ENCODE peak calls at places on chromosome 18, in four cellular contexts. I, F, J and E are unnamed samples.

GRCh38 chr18:63198868-63199742 is 120.5 kb downstream of the BCL2 start:
- DNase-seq in I (no peak), F (no peak), J (no peak), E (no peak)

GRCh38 chr18:55351220-55351619 is 236.8 kb downstream of the TCF4 start:
- DNase-seq in I (no peak), F (no peak), J (no peak), E (no peak)

GRCh38 chr18:10490401-10491289 is 35.2 kb upstream of the NAPG start:
- DNase-seq in I (peak; percentile 58), F (peak; percentile 77), J (no peak), E (no peak)

GRCh38 chr18:10074122-10074521 is 160.3 kb downstream of the VAPA start:
- DNase-seq in I (no peak), F (no peak), J (no peak), E (no peak)

GRCh38 chr18:10378688-10379465 is 75.6 kb upstream of the APCDD1 start:
- DNase-seq in I (no peak), F (no peak), J (no peak), E (no peak)

GRCh38 chr18:63298393-63299015 is 21.1 kb downstream of the BCL2 start:
- DNase-seq in I (no peak), F (no peak), J (no peak), E (no peak)

GRCh38 chr18:55328301-55328700 is 259.7 kb downstream of the TCF4 start:
- DNase-seq in I (no peak), F (no peak), J (no peak), E (no peak)

GRCh38 chr18:45554070-45554767 is 61.1 kb upstream of the SLC14A2 start:
- DNase-seq in I (no peak), F (no peak), J (no peak), E (peak; percentile 10)

GRCh38 chr18:44791520-44791919 is 110.8 kb downstream of the SETBP1 start:
- DNase-seq in I (no peak), F (no peak), J (no peak), E (no peak)

GRCh38 chr18:68507781-68508180 is 207.1 kb downstream of the TMX3 start:
- DNase-seq in I (no peak), F (no peak), J (no peak), E (no peak)

GRCh38 chr18:27136208-27136535 is 48.9 kb downstream of the CHST9 start:
- DNase-seq in I (no peak), F (peak; percentile 86), J (no peak), E (no peak)

GRCh38 chr18:54949588-54949987 is 9.7 kb downstream of the CCDC68 start:
- DNase-seq in I (no peak), F (no peak), J (no peak), E (no peak)

GRCh38 chr18:70998490-70998889 is 709.6 kb downstream of the SOCS6 start:
- DNase-seq in I (no peak), F (no peak), J (no peak), E (no peak)

GRCh38 chr18:456361-456821 is 44.1 kb downstream of the COLEC12 start:
- DNase-seq in I (no peak), F (no peak), J (no peak), E (no peak)

GRCh38 chr18:9834551-9834950 is 51.2 kb upstream of the TXNDC2 start:
- DNase-seq in I (no peak), F (no peak), J (no peak), E (no peak)

GRCh38 chr18:9577361-9577760 is 37.0 kb downstream of the PPP4R1 start:
- DNase-seq in I (no peak), F (no peak), J (no peak), E (no peak)

GRCh38 chr18:7273301-7273911 is 42.5 kb downstream of the LRRC30 start:
- DNase-seq in I (no peak), F (no peak), J (no peak), E (no peak)

GRCh38 chr18:23618862-23619387 is 32.6 kb upstream of the NPC1 start:
- DNase-seq in I (peak; percentile 27), F (peak; percentile 65), J (peak; percentile 82), E (no peak)

GRCh38 chr18:64720781-64721464 is 572.0 kb upstream of the LINC00305 start:
- DNase-seq in I (no peak), F (peak; percentile 21), J (no peak), E (no peak)

GRCh38 chr18:4353853-4354418 is 101.2 kb downstream of the DLGAP1 start:
- DNase-seq in I (no peak), F (no peak), J (no peak), E (no peak)

GRCh38 chr18:49237031-49237430 is 223.4 kb downstream of the DYM start:
- DNase-seq in I (no peak), F (no peak), J (no peak), E (no peak)

GRCh38 chr18:24837065-24837464 is 376.6 kb downstream of the HRH4 start:
- DNase-seq in I (no peak), F (no peak), J (no peak), E (no peak)

GRCh38 chr18:55124078-55124477 is 164.8 kb upstream of the CCDC68 start:
- DNase-seq in I (no peak), F (no peak), J (no peak), E (no peak)

GRCh38 chr18:48027401-48027931 is 97.0 kb upstream of the SMAD2 start:
- DNase-seq in I (no peak), F (no peak), J (no peak), E (no peak)

GRCh38 chr18:23690505-23691068 is 1.3 kb downstream of the LAMA3 start:
- DNase-seq in I (no peak), F (no peak), J (no peak), E (peak; percentile 41)

GRCh38 chr18:79378416-79379250 is 17.1 kb upstream of the NFATC1 start:
- DNase-seq in I (peak; percentile 26), F (no peak), J (peak; percentile 66), E (peak; percentile 67)

DNA sequence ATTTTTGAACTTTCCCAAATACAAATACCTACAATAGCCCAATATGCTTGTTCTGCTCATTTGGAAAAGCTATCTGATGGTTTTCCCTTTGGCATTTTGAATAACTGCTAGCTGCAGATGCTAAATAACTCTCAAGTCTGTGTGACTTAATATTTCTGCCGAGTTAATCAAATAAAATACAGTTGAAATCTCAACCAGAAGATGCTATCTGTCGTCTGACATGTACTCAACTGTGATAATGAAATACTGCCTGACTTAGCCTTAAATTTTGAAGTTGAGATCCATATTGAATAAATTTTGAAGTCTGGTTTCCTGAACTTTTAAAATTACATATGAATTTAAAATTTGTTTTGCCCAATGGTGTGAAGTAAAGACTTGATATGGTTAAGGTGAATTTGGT is 204.4 kb upstream of the MEX3C start:
- DNase-seq in I (no peak), F (no peak), J (no peak), E (no peak)
- TF ChIP-seq TCF12 in I (no peak), F (no peak), J (no peak), E (no peak)

DNA sequence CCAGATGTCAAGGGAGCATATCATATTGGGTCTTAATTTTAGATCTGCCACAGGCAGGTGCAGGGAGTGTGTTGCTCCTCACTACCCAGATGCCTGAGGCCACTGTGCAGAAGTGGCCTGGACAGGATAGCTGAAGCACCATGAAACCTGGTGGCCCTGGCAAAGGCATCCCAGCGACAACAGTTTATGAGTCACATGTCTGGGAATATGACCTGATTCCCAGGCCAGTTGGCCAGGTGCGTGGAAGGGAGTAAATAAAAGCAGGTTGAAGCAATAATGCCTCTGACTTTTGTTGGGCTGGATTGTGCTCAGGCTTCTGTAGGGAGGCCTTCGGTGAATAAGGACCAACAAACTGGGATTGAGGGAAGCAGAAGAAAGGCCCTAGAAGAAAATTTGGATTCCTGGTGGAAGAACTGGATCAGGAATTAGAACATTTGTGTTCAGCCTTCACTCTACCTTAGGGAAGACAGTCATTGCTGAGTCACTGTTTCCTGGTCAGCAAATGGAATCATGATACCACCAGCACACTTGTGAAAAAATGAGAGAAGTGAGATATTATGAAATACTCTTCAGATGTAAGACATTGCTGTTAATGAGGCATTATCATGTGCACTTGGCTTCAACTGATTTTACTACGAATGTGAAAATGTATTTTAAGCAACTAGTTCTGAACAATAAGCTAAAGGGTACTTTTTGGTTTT is 78.4 kb upstream of the ZNF516 start:
- DNase-seq in I (no peak), F (no peak), J (no peak), E (no peak)
- TF ChIP-seq TCF12 in I (no peak), F (no peak), J (no peak), E (no peak)

DNA sequence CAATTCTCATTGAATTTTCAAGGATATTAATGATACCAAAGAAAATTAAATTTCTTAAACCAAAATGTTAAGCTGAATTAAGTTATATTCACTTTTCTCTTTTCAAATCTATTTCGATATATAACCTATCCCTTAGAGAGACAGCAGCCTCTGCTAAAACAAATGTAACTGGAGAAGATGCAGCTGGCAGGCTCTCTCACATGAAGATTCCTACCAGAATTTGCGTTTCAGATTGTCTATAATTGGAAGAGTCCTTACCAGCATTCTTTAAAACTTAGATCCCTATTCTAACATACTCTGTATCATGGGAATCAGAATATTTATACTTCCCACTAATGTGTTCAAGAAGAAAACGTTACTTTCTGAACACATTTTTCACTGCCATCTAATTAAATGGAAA is 1.6 kb downstream of the PTPN2 start:
- DNase-seq in I (no peak), F (no peak), J (no peak), E (no peak)
- TF ChIP-seq TCF12 in I (no peak), F (no peak), J (no peak), E (no peak)

GRCh38 chr18:59718108-59719057 is 21.2 kb upstream of the CCBE1 start:
- DNase-seq in I (no peak), F (no peak), J (no peak), E (peak; percentile 78)
- TF ChIP-seq TCF12 in I (no peak), F (no peak), J (no peak), E (peak; percentile 99)

GRCh38 chr18:73688851-73689659 is 458.6 kb downstream of the FBXO15 start:
- DNase-seq in I (peak; percentile 20), F (no peak), J (no peak), E (no peak)
- TF ChIP-seq TCF12 in I (peak; percentile 58), F (no peak), J (no peak), E (no peak)

GRCh38 chr18:5417342-5417741 is 121.8 kb upstream of the ZBTB14 start:
- DNase-seq in I (no peak), F (no peak), J (no peak), E (no peak)
- TF ChIP-seq TCF12 in I (no peak), F (no peak), J (no peak), E (no peak)